ENCODE peak calls at places on chromosomes 16 and 17, in ten cellular contexts. X, Y, G, O, M, L, C, R, J and E are unnamed samples.

GRCh38 chr17:64607862-64608565 is 54.1 kb downstream of the SMURF2 start:
- DNase-seq in O (no peak), Y (no peak), J (no peak), X (no peak), M (no peak), G (no peak), C (peak; percentile 17), L (no peak), R (no peak), E (no peak)

GRCh38 chr17:57872536-57872935 is 22.7 kb upstream of the MRPS23 start:
- DNase-seq in J (no peak), L (no peak), R (no peak), M (no peak), O (no peak), C (no peak), X (no peak), G (no peak), Y (no peak), E (no peak)

GRCh38 chr17:75361996-75362395 is 43.5 kb downstream of the GRB2 start:
- DNase-seq in R (no peak), O (no peak), C (no peak), Y (no peak), M (no peak), J (no peak), G (no peak), X (no peak), L (no peak), E (no peak)

GRCh38 chr17:7837375-7838290 is 3.6 kb downstream of the KDM6B start:
- DNase-seq in C (no peak), O (no peak), L (no peak), X (peak; percentile 49), Y (no peak), R (no peak), M (no peak), G (no peak), J (no peak), E (no peak)

GRCh38 chr16:10729104-10729503 is 14.5 kb upstream of the NUBP1 start:
- DNase-seq in J (no peak), Y (no peak), R (no peak), X (no peak), O (no peak), L (no peak), G (no peak), C (no peak), M (no peak), E (no peak)

GRCh38 chr16:24098896-24099295 is 157.2 kb upstream of the CACNG3 start:
- DNase-seq in G (no peak), L (no peak), O (no peak), M (no peak), J (no peak), X (no peak), Y (no peak), C (no peak), R (no peak), E (no peak)

GRCh38 chr17:80968602-80969029 is 23.0 kb upstream of the CHMP6 start:
- DNase-seq in X (no peak), C (peak; percentile 60), R (no peak), L (no peak), J (peak; percentile 77), O (peak; percentile 85), G (no peak), Y (no peak), M (peak; percentile 24), E (no peak)

GRCh38 chr17:32916134-32916533 is 11.8 kb upstream of the TMEM98 start:
- DNase-seq in C (no peak), J (no peak), G (no peak), X (no peak), R (no peak), M (no peak), Y (no peak), O (no peak), L (no peak), E (no peak)

GRCh38 chr17:83190601-83191387 is 111.4 kb downstream of the METRNL start:
- DNase-seq in J (no peak), L (peak; percentile 3), R (peak; percentile 41), G (no peak), C (no peak), M (no peak), X (no peak), O (peak; percentile 58), Y (no peak), E (no peak)

GRCh38 chr16:47463771-47464624 is 2.9 kb downstream of the PHKB start:
- DNase-seq in C (peak; percentile 16), R (no peak), Y (no peak), M (no peak), L (no peak), O (no peak), J (no peak), X (peak; percentile 33), G (no peak), E (no peak)

GRCh38 chr17:31875081-31875480 is 16.0 kb upstream of the COPRS start:
- DNase-seq in G (no peak), J (no peak), R (no peak), O (no peak), L (no peak), C (no peak), X (no peak), M (no peak), Y (no peak), E (no peak)

GRCh38 chr17:39199986-39200879 is at the start of gene RPL19:
- DNase-seq in J (peak; percentile 95), M (peak; percentile 91), R (peak; percentile 93), L (peak; percentile 56), C (peak; percentile 94), O (peak; percentile 97), G (peak; percentile 90), X (peak; percentile 97), Y (peak; percentile 93), E (peak; percentile 93)

GRCh38 chr16:6160871-6161270 is 1063.3 kb upstream of the EEF2KMT start:
- DNase-seq in Y (no peak), R (no peak), C (no peak), X (no peak), J (no peak), O (no peak), L (no peak), M (no peak), G (no peak), E (no peak)

GRCh38 chr17:58694826-58695225 is 2.4 kb downstream of the RAD51C start:
- DNase-seq in O (no peak), C (no peak), M (no peak), L (no peak), X (no peak), Y (no peak), J (no peak), G (no peak), R (no peak), E (no peak)

GRCh38 chr16:78002915-78003538 is 19.3 kb upstream of the CLEC3A start:
- DNase-seq in M (peak; percentile 41), J (peak; percentile 73), O (peak; percentile 93), C (peak; percentile 86), G (peak; percentile 79), L (peak; percentile 32), Y (peak; percentile 91), X (peak; percentile 91), R (peak; percentile 82), E (peak; percentile 67)
- H3K4me3 ChIP-seq in M (no peak overlapping the region), J (no peak overlapping the region), O (no peak overlapping the region), C (no peak overlapping the region), G (no peak overlapping the region), L (no peak overlapping the region), Y (no peak overlapping the region), X (no peak overlapping the region), R (no peak overlapping the region), E (no peak overlapping the region)

DNA sequence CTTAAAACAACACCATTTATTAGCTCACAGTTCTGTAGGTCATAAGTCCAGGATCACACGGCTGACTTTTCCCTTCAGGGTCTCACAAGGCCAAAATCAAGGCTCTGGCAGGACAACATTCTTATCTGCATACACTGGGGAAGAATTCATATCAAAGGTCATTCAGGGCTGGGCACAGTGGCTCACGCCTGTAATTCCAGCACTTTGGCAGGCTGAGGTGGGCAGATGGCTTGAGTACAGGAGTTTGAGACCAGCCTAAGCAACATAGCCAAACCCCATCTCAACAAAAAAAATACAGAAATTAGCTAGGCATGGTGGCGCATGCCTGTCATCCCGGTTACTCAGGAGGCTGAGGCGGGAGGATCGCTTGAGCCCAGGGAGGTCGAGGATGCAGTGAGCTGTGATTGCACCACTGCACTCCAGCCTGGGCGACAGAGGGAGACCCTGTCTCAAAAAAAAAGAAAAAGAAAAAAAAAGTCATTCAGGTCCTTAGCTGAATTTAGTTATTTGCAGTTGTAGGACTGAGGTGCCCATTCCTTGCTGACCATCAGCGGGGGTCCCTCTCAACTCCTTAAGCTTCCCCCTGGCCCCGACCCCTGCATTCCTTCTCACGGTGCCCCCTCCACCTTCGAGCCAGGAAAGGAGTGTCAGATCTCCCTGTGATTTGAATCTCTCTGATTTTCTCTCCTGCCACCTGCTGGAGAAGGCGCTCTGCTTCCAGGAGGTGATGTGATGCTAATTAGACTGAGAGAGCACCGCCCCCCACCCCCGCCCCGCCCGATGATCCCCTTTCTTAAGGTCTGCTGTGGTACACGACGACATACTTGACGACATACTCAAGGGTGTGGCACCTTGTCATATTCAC is 91.8 kb upstream of the CLEC18A start:
- DNase-seq in G (no peak), C (no peak), J (peak; percentile 62), O (no peak), L (no peak), M (no peak), X (peak; percentile 52), R (no peak), Y (peak; percentile 33), E (no peak)
- TF ChIP-seq CTCF in G (peak; percentile 10), C (peak; percentile 11), J (peak; percentile 47), O (peak; percentile 32), L (peak; percentile 53), M (peak; percentile 10), X (peak; percentile 38), R (peak; percentile 25), Y (peak; percentile 53), E (peak; percentile 38)

DNA sequence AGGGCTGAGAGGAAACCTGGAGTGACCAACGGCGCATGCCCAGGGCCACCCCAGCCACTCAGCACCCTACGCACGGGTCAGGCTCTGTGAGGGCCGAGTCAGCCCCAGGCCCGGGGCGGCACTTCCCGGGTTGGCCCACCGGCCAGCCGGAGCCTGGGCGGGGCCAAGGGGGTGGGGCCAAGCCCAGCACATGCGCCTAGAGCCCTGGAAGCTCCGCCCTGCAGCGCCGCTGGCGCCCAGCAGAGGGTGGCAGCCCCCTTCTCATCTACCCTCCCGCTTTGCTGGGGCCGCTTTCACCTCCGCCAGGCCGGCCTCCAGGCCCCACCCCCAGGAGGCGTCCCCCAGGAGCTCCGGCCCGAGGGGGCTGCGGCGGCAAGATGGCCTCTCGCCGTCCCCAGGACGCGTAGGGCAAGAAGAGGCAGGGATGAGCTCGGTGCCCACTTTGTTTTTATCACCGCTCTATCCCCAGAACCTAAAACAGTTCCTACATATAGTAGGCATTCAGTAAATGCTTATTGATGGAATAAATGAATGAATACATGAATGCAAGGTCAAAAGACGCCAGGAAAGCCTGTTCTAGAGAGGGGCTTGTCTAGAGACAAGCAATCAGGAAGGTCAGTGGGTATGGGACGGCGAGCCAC is 31.3 kb downstream of the MYO18A start:
- DNase-seq in Y (peak; percentile 85), R (peak; percentile 96), L (peak; percentile 88), J (peak; percentile 95), O (peak; percentile 97), G (peak; percentile 79), C (peak; percentile 88), M (peak; percentile 92), X (peak; percentile 97), E (peak; percentile 77)
- H3K4me3 ChIP-seq in Y (peak overlapping the region; percentile 53), R (peak overlapping the region; percentile 58), L (peak overlapping the region; percentile 59), J (peak overlapping the region; percentile 24), O (peak overlapping the region; percentile 44), G (peak overlapping the region; percentile 56), C (peak overlapping the region; percentile 52), M (peak overlapping the region; percentile 60), X (peak overlapping the region; percentile 63), E (peak overlapping the region; percentile 53)

GRCh38 chr16:65744401-65744800 is 622.1 kb upstream of the CDH5 start:
- DNase-seq in M (no peak), X (no peak), O (no peak), Y (no peak), R (no peak), C (no peak), G (no peak), L (no peak), J (no peak), E (no peak)
- TF ChIP-seq CTCF in M (no peak), X (no peak), O (no peak), Y (no peak), R (no peak), C (no peak), G (no peak), L (no peak), J (no peak), E (no peak)